ENCODE peak calls at places on chromosome 21, in six cellular contexts. U is A549, L is lower lobe of right lung, Y is left ventricle myocardium inferior, O is A673, S is right lobe of liver. B is an unnamed sample.

GRCh38 chr21:42609806-42610205 is 43.6 kb upstream of the PDE9A start:
- DNase-seq in U (no peak), L (no peak), Y (no peak), O (no peak), S (no peak), B (no peak)

GRCh38 chr21:41957991-41958766 is 4.4 kb upstream of the C2CD2 start:
- DNase-seq in U (peak; percentile 65), L (no peak), Y (peak; percentile 75), O (peak; percentile 45), S (peak; percentile 76), B (peak; percentile 98)

GRCh38 chr21:41678944-41679343 is 87.9 kb downstream of the RIPK4 start:
- DNase-seq in U (peak; percentile 99), L (peak; percentile 97), Y (peak; percentile 86), O (peak; percentile 95), S (peak; percentile 94), B (peak; percentile 97)

GRCh38 chr21:36698160-36699025 is 522 bp upstream of the SIM2 start:
- DNase-seq in U (peak; percentile 62), L (no peak), Y (no peak), O (no peak), S (no peak), B (no peak)

GRCh38 chr21:34949499-34949898 is 99.6 kb downstream of the RUNX1 start:
- DNase-seq in U (no peak), L (no peak), Y (no peak), O (no peak), S (no peak), B (no peak)

GRCh38 chr21:16308269-16308668 is 578.5 kb downstream of the USP25 start:
- DNase-seq in U (no peak), L (no peak), Y (no peak), O (no peak), S (no peak), B (peak; percentile 64)

GRCh38 chr21:38807987-38808386 is 2.3 kb downstream of the ETS2 start:
- DNase-seq in U (no peak), L (no peak), Y (no peak), O (no peak), S (no peak), B (no peak)

GRCh38 chr21:38853421-38853919 is 47.7 kb downstream of the ETS2 start:
- DNase-seq in U (peak; percentile 75), L (no peak), Y (no peak), O (no peak), S (peak; percentile 91), B (peak; percentile 95)

GRCh38 chr21:37207441-37208009 is 59.6 kb downstream of the VPS26C start:
- DNase-seq in U (no peak), L (no peak), Y (no peak), O (no peak), S (no peak), B (peak; percentile 20)

GRCh38 chr21:35395728-35396127 is 346.6 kb upstream of the RUNX1 start:
- DNase-seq in U (no peak), L (no peak), Y (no peak), O (no peak), S (no peak), B (peak; percentile 22)

GRCh38 chr21:40165671-40166070 is 298.4 kb downstream of the PCP4 start:
- DNase-seq in U (no peak), L (no peak), Y (no peak), O (no peak), S (no peak), B (no peak)

GRCh38 chr21:23401278-23401677 is 2206.0 kb downstream of the MRPL39 start:
- DNase-seq in U (peak; percentile 0), L (no peak), Y (no peak), O (peak; percentile 45), S (no peak), B (peak; percentile 1)

GRCh38 chr21:25350056-25350455 is 257.2 kb downstream of the MRPL39 start:
- DNase-seq in U (no peak), L (no peak), Y (no peak), O (peak; percentile 39), S (no peak), B (peak; percentile 66)

GRCh38 chr21:36534656-36535055 is 54.7 kb upstream of the CLDN14 start:
- DNase-seq in U (no peak), L (no peak), Y (no peak), O (no peak), S (no peak), B (no peak)

GRCh38 chr21:37365657-37366487 is 701 bp upstream of the DYRK1A start:
- DNase-seq in U (peak; percentile 65), L (peak; percentile 84), Y (peak; percentile 76), O (no peak), S (peak; percentile 79), B (peak; percentile 41)

GRCh38 chr21:43289442-43289841 is 120.6 kb downstream of the CRYAA start:
- DNase-seq in U (peak; percentile 24), L (no peak), Y (peak; percentile 6), O (no peak), S (peak; percentile 2), B (no peak)

GRCh38 chr21:43644609-43645008 is 14.7 kb downstream of the HSF2BP start:
- DNase-seq in U (peak; percentile 46), L (no peak), Y (no peak), O (no peak), S (no peak), B (peak; percentile 58)

GRCh38 chr21:39730418-39731107 is 14.4 kb upstream of the IGSF5 start:
- DNase-seq in U (no peak), L (no peak), Y (no peak), O (no peak), S (no peak), B (no peak)

GRCh38 chr21:38494688-38495087 is 3.6 kb downstream of the ERG start:
- DNase-seq in U (no peak), L (no peak), Y (no peak), O (no peak), S (no peak), B (no peak)

GRCh38 chr21:42376338-42376982 is 10.1 kb upstream of the TFF1 start:
- DNase-seq in U (no peak), L (peak; percentile 50), Y (no peak), O (no peak), S (peak; percentile 35), B (no peak)

GRCh38 chr21:33451634-33452071 is 28.1 kb downstream of the TMEM50B start:
- DNase-seq in U (peak; percentile 9), L (no peak), Y (no peak), O (no peak), S (no peak), B (peak; percentile 48)

GRCh38 chr21:25115021-25115420 is 492.3 kb downstream of the MRPL39 start:
- DNase-seq in U (no peak), L (no peak), Y (no peak), O (no peak), S (no peak), B (peak; percentile 4)

GRCh38 chr21:17513214-17514123 is 626 bp downstream of the CXADR start:
- DNase-seq in U (peak; percentile 21), L (peak; percentile 55), Y (no peak), O (peak; percentile 44), S (peak; percentile 55), B (peak; percentile 16)

GRCh38 chr21:41183575-41183974 is 15.6 kb downstream of the BACE2 start:
- DNase-seq in U (no peak), L (no peak), Y (no peak), O (no peak), S (no peak), B (no peak)

GRCh38 chr21:42991992-42992740 is 17.8 kb downstream of the PKNOX1 start:
- DNase-seq in U (no peak), L (peak; percentile 56), Y (peak; percentile 74), O (peak; percentile 53), S (no peak), B (peak; percentile 91)

GRCh38 chr21:39003982-39004775 is 179.1 kb downstream of the PSMG1 start:
- DNase-seq in U (no peak), L (no peak), Y (no peak), O (no peak), S (no peak), B (peak; percentile 99)

GRCh38 chr21:31124005-31124404 is 85.7 kb upstream of the KRTAP19-8 start:
- DNase-seq in U (no peak), L (no peak), Y (no peak), O (no peak), S (no peak), B (no peak)

GRCh38 chr21:44845418-44846200 is 27.7 kb upstream of the SUMO3 start:
- DNase-seq in U (peak; percentile 60), L (peak; percentile 80), Y (peak; percentile 80), O (peak; percentile 71), S (peak; percentile 70), B (peak; percentile 49)
- TF ChIP-seq CTCF in U (peak; percentile 48), L (peak; percentile 47), Y (peak; percentile 54), O (peak; percentile 54), S (peak; percentile 27), B (peak; percentile 34)

GRCh38 chr21:26570203-26570602 is 2.9 kb downstream of the CYYR1 start:
- DNase-seq in U (no peak), L (no peak), Y (no peak), O (peak; percentile 32), S (no peak), B (no peak)

GRCh38 chr21:26572026-26572425 is 1.1 kb downstream of the CYYR1 start:
- DNase-seq in U (no peak), L (no peak), Y (no peak), O (peak; percentile 35), S (no peak), B (no peak)

GRCh38 chr21:26572668-26573381 is at the start of gene CYYR1:
- DNase-seq in U (no peak), L (peak; percentile 48), Y (peak; percentile 29), O (peak; percentile 88), S (peak; percentile 35), B (no peak)
- H3K4me3 ChIP-seq in U (no peak within 1 kb of the TSS), L (peak within 1 kb of the TSS; percentile 58), Y (peak within 1 kb of the TSS; percentile 70), O (peak within 1 kb of the TSS; percentile 76), S (peak within 1 kb of the TSS; percentile 44), B (no peak within 1 kb of the TSS)

DNA sequence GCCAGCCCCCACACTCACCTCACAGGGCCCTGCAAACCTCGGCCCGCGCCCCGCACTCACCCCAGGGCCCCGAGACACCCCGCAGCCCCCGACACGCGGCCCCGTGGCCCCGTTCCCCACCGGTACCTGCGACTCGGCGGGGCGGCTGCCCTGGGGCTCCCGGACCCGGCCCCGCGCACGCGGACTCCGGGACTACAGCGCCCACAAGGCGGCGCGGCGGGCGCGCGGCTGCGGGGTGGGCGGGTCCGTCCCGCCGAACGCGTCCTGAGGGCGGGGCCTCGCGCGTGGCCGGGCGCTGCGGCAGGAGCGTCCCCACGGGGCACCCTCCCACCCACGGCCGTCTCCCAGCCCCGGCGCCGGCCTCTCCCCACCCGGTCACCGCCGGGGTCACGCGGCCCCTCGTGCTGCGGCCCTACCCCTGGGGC is at the start of gene SLC19A1:
- DNase-seq in U (peak; percentile 48), L (peak; percentile 85), Y (peak; percentile 76), O (peak; percentile 82), S (peak; percentile 79), B (peak; percentile 47)
- TF ChIP-seq CTCF in U (peak; percentile 21), L (peak; percentile 30), Y (peak; percentile 61), O (no peak), S (peak; percentile 37), B (no peak)

DNA sequence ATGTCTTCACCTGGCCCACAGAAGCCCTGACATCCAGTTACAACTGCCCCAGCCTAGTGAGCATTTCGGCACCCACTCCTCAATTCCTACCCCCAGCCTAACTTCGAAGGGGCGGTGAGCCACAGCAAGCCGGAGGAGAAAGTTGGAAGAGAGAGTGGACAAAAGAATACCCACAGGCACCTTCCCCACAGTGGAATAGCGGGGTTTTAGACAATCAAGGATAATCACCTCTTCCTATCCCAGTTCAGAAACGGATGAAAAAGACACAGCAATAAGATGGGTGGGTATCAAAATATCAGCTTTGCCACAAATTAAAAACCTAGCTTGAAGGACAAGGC is 1.3 kb upstream of the LSS start:
- DNase-seq in U (no peak), L (no peak), Y (no peak), O (no peak), S (no peak), B (no peak)
- H3K4me3 ChIP-seq in U (peak overlapping the region; percentile 59), L (peak overlapping the region; percentile 88), Y (peak overlapping the region; percentile 99), O (peak overlapping the region; percentile 62), S (no peak overlapping the region), B (peak overlapping the region; percentile 53)